ENCODE peak calls at places on chromosomes 2 and 18, in six cellular contexts. O is GM23248, F is PC-9, J is GM23338, C is Karpas-422, B is HCT116. A is an unnamed sample.

GRCh38 chr2:189579585-189579984 is 1.0 kb downstream of the SLC40A1 start:
- DNase-seq in O (peak; percentile 26), F (peak; percentile 64), J (no peak), C (no peak), B (no peak), A (no peak)

GRCh38 chr2:157592983-157593382 is 35.7 kb downstream of the ACVR1C start:
- DNase-seq in O (peak; percentile 43), F (no peak), J (no peak), C (no peak), B (no peak), A (peak; percentile 35)

GRCh38 chr18:23877371-23877770 is 137.2 kb upstream of the TTC39C start:
- DNase-seq in O (no peak), F (no peak), J (no peak), C (no peak), B (no peak), A (no peak)

GRCh38 chr2:182852090-182852489 is 14.3 kb downstream of the FRZB start:
- DNase-seq in O (no peak), F (peak; percentile 34), J (peak; percentile 13), C (no peak), B (peak; percentile 6), A (no peak)

GRCh38 chr2:128381001-128381938 is 62.6 kb upstream of the HS6ST1 start:
- DNase-seq in O (peak; percentile 12), F (no peak), J (no peak), C (no peak), B (no peak), A (no peak)

GRCh38 chr2:44093970-44094369 is 74.7 kb upstream of the PPM1B start:
- DNase-seq in O (no peak), F (no peak), J (no peak), C (no peak), B (no peak), A (no peak)

GRCh38 chr18:42192251-42193248 is 237.5 kb downstream of the PIK3C3 start:
- DNase-seq in O (peak; percentile 43), F (peak; percentile 39), J (no peak), C (no peak), B (no peak), A (no peak)

GRCh38 chr2:45974762-45975408 is 322.3 kb upstream of the EPAS1 start:
- DNase-seq in O (no peak), F (no peak), J (no peak), C (no peak), B (no peak), A (no peak)

GRCh38 chr2:174951746-174952145 is 53.4 kb downstream of the CHN1 start:
- DNase-seq in O (peak; percentile 31), F (no peak), J (no peak), C (no peak), B (no peak), A (no peak)

GRCh38 chr2:209097168-209097567 is 326.7 kb upstream of the MAP2 start:
- DNase-seq in O (no peak), F (no peak), J (peak; percentile 36), C (peak; percentile 42), B (no peak), A (no peak)

GRCh38 chr18:78785706-78786105 is 193.9 kb upstream of the SALL3 start:
- DNase-seq in O (no peak), F (no peak), J (no peak), C (no peak), B (no peak), A (no peak)

GRCh38 chr2:204428675-204429074 is 116.6 kb upstream of the PARD3B start:
- DNase-seq in O (no peak), F (no peak), J (no peak), C (no peak), B (no peak), A (no peak)

GRCh38 chr2:55223958-55224760 is 7.9 kb downstream of the CLHC1 start:
- DNase-seq in O (no peak), F (no peak), J (peak; percentile 43), C (no peak), B (no peak), A (no peak)
- H2AFZ ChIP-seq in O (peak overlapping the region; percentile 88), F (no peak overlapping the region), J (peak overlapping the region; percentile 69), C (no peak overlapping the region), B (no peak overlapping the region), A (no peak overlapping the region)

GRCh38 chr18:66994790-66995189 is 390.9 kb upstream of the CDH19 start:
- DNase-seq in O (no peak), F (no peak), J (no peak), C (no peak), B (no peak), A (no peak)

GRCh38 chr18:66993492-66993891 is 389.6 kb upstream of the CDH19 start:
- DNase-seq in O (no peak), F (no peak), J (peak; percentile 46), C (no peak), B (no peak), A (no peak)

GRCh38 chr18:66990909-66991308 is 387.0 kb upstream of the CDH19 start:
- DNase-seq in O (no peak), F (no peak), J (peak; percentile 37), C (no peak), B (no peak), A (no peak)

GRCh38 chr18:66999003-66999402 is 395.1 kb upstream of the CDH19 start:
- DNase-seq in O (no peak), F (no peak), J (no peak), C (no peak), B (no peak), A (no peak)

DNA sequence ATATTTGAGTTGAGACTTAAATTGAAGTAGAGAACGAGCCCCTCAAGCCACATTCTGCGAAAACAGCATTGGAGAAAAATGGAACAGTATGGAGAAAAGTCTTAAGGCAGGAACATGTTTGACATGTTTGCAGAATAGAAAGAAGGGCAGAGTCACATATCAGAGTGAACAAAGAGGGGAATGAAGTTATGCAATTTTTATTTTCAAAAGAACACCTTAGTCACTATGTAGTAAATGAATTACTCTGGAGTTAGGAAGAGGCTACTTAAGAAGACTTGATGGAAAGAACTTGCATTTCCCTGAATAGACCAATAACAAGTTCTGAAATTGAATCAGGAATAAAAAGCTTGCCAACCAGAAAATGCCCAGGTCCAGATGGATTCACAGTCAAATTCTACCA is 391.4 kb upstream of the CDH19 start:
- DNase-seq in O (no peak), F (no peak), J (no peak), C (no peak), B (no peak), A (no peak)
- H3K9me2 ChIP-seq in O (no peaks in the 10 kb centered on the region), F (no peaks in the 10 kb centered on the region), J (no peaks in the 10 kb centered on the region), C (no peaks in the 10 kb centered on the region), B (no peaks in the 10 kb centered on the region), A (no peaks in the 10 kb centered on the region)

GRCh38 chr2:27442282-27442980 is at the start of gene KRTCAP3:
- DNase-seq in O (no peak), F (peak; percentile 69), J (peak; percentile 96), C (no peak), B (peak; percentile 42), A (peak; percentile 17)
- H3K4me2 ChIP-seq in O (no peak within 1 kb of the TSS), F (peak within 1 kb of the TSS; percentile 99), J (peak within 1 kb of the TSS; percentile 94), C (no peak within 1 kb of the TSS), B (peak within 1 kb of the TSS; percentile 98), A (peak within 1 kb of the TSS; percentile 8)

GRCh38 chr2:102064679-102065674 is 73.2 kb downstream of the IL1R2 start:
- DNase-seq in O (peak; percentile 68), F (no peak), J (no peak), C (no peak), B (no peak), A (no peak)

GRCh38 chr2:102062802-102063201 is 71.0 kb downstream of the IL1R2 start:
- DNase-seq in O (no peak), F (no peak), J (no peak), C (no peak), B (no peak), A (no peak)

GRCh38 chr2:102061962-102062795 is 70.4 kb downstream of the IL1R2 start:
- DNase-seq in O (peak; percentile 94), F (no peak), J (no peak), C (no peak), B (no peak), A (no peak)

GRCh38 chr2:102063948-102064678 is 72.4 kb downstream of the IL1R2 start:
- DNase-seq in O (peak; percentile 100), F (peak; percentile 83), J (peak; percentile 35), C (no peak), B (peak; percentile 33), A (no peak)

GRCh38 chr2:102063360-102063947 is 71.7 kb downstream of the IL1R2 start:
- DNase-seq in O (peak; percentile 87), F (peak; percentile 50), J (no peak), C (no peak), B (no peak), A (no peak)
- H2AFZ ChIP-seq in O (no peak overlapping the region), F (peak overlapping the region; percentile 61), J (no peak overlapping the region), C (no peak overlapping the region), B (no peak overlapping the region), A (no peak overlapping the region)

GRCh38 chr18:4806342-4806741 is 351.2 kb upstream of the DLGAP1 start:
- DNase-seq in O (no peak), F (no peak), J (no peak), C (no peak), B (no peak), A (no peak)

GRCh38 chr18:4807495-4808293 is 352.6 kb upstream of the DLGAP1 start:
- DNase-seq in O (no peak), F (no peak), J (no peak), C (no peak), B (no peak), A (no peak)

GRCh38 chr18:4797286-4797685 is 342.2 kb upstream of the DLGAP1 start:
- DNase-seq in O (no peak), F (no peak), J (no peak), C (no peak), B (no peak), A (no peak)

DNA sequence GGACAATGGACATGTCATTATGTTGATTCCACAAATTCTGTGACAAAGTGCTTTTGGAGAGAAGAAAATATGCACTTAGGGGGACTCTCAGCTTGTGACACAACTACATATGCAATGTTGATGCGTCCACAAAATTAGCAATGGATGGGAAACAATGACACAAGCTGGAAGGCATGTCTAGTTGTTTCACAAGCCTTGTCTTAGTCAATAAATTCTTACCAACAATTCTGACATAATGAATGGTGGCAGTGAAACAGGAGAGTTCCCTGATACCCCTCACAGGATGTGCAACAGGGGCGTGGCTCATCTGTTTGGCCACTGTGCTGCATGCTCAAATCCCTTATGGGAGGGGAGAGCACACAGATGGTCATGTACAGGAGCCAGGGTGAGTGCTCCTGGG is 347.2 kb upstream of the DLGAP1 start:
- DNase-seq in O (no peak), F (no peak), J (no peak), C (no peak), B (no peak), A (no peak)
- H3K9me2 ChIP-seq in O (no peaks in the 10 kb centered on the region), F (no peaks in the 10 kb centered on the region), J (no peaks in the 10 kb centered on the region), C (no peaks in the 10 kb centered on the region), B (no peaks in the 10 kb centered on the region), A (no peaks in the 10 kb centered on the region)

A was measured in OCI-LY7.